ENCODE peak calls at places on chromosomes 4 and X, in six cellular contexts. One of them, this sample, is unnamed.

GRCh38 chrX:154596290-154596929 is 11.5 kb downstream of the CTAG1A start:
- DNase-seq in HepG2: no peak
- DNase-seq in HCT116: no peak
- DNase-seq in SK-N-SH: no peak
- DNase-seq in K562: no peak
- DNase-seq in H1: peak; percentile 53
- DNase-seq in this sample: no peak

GRCh38 chrX:44303119-44303518 is 40.4 kb downstream of the EFHC2 start:
- DNase-seq in HepG2: no peak
- DNase-seq in HCT116: no peak
- DNase-seq in SK-N-SH: no peak
- DNase-seq in K562: no peak
- DNase-seq in H1: no peak
- DNase-seq in this sample: no peak

GRCh38 chrX:27715610-27716009 is 92.2 kb upstream of the MAGEB10 start:
- DNase-seq in HepG2: no peak
- DNase-seq in HCT116: no peak
- DNase-seq in SK-N-SH: no peak
- DNase-seq in K562: no peak
- DNase-seq in H1: no peak
- DNase-seq in this sample: no peak

GRCh38 chr4:120400441-120400840 is 333.8 kb upstream of the MAD2L1 start:
- DNase-seq in HepG2: no peak
- DNase-seq in HCT116: no peak
- DNase-seq in SK-N-SH: no peak
- DNase-seq in K562: no peak
- DNase-seq in H1: no peak
- DNase-seq in this sample: no peak

GRCh38 chrX:112513154-112513553 is 166.6 kb downstream of the LHFPL1 start:
- DNase-seq in HepG2: no peak
- DNase-seq in HCT116: no peak
- DNase-seq in SK-N-SH: no peak
- DNase-seq in K562: no peak
- DNase-seq in H1: no peak
- DNase-seq in this sample: no peak

GRCh38 chrX:2685886-2686285 is 5.2 kb upstream of the CD99 start:
- DNase-seq in HepG2: no peak
- DNase-seq in HCT116: no peak
- DNase-seq in SK-N-SH: no peak
- DNase-seq in K562: no peak
- DNase-seq in H1: no peak
- DNase-seq in this sample: no peak

GRCh38 chrX:107171369-107172102 is 34.7 kb downstream of the NUP62CL start:
- DNase-seq in HepG2: no peak
- DNase-seq in HCT116: no peak
- DNase-seq in SK-N-SH: no peak
- DNase-seq in K562: no peak
- DNase-seq in H1: no peak
- DNase-seq in this sample: no peak

GRCh38 chr4:61204353-61204752 is 4.2 kb downstream of the ADGRL3 start:
- DNase-seq in HepG2: peak; percentile 51
- DNase-seq in HCT116: no peak
- DNase-seq in SK-N-SH: no peak
- DNase-seq in K562: no peak
- DNase-seq in H1: no peak
- DNase-seq in this sample: no peak

GRCh38 chrX:3384330-3384729 is 37.9 kb upstream of the MXRA5 start:
- DNase-seq in HepG2: no peak
- DNase-seq in HCT116: no peak
- DNase-seq in SK-N-SH: no peak
- DNase-seq in K562: no peak
- DNase-seq in H1: no peak
- DNase-seq in this sample: no peak

GRCh38 chr4:128228778-128229457 is 58.7 kb downstream of the PGRMC2 start:
- DNase-seq in HepG2: no peak
- DNase-seq in HCT116: no peak
- DNase-seq in SK-N-SH: peak; percentile 11
- DNase-seq in K562: no peak
- DNase-seq in H1: no peak
- DNase-seq in this sample: no peak

GRCh38 chr4:14465498-14465897 is 536.8 kb upstream of the CPEB2 start:
- DNase-seq in HepG2: no peak
- DNase-seq in HCT116: no peak
- DNase-seq in SK-N-SH: no peak
- DNase-seq in K562: no peak
- DNase-seq in H1: no peak
- DNase-seq in this sample: no peak

GRCh38 chr4:160319221-160319867 is 1216.5 kb downstream of the RAPGEF2 start:
- DNase-seq in HepG2: no peak
- DNase-seq in HCT116: peak; percentile 95
- DNase-seq in SK-N-SH: no peak
- DNase-seq in K562: no peak
- DNase-seq in H1: no peak
- DNase-seq in this sample: no peak

DNA sequence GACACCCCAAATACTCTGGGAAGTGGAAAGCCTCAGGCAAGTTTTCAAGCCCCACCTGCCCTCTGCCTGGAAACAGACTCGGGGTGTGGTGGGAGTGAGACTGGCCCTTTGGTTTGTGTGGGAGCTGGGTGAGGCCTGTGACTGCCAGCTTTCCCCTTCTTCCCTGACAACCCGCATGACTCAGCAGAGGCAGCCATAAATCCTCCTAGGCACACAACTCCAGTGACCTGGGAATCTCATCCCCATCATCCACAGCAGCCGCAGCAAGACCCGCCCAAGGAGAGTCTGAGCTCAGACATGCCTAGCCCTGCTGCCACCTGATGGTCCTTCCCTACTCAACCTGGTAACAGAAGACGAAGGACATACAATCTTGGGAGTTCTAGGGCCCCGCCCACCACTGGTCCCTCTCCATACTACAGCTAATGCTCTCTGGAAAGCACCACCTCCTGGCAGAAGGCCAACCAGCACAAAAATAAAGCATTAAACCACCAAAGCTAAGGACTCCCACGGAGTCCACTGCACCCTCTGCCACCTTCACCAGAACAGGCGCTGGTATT is 30.7 kb downstream of the GATB start:
- DNase-seq in HepG2: no peak
- DNase-seq in HCT116: peak; percentile 10
- DNase-seq in SK-N-SH: no peak
- DNase-seq in K562: no peak
- DNase-seq in H1: no peak
- DNase-seq in this sample: no peak
- TF ChIP-seq MAX in HepG2: no peak
- TF ChIP-seq MAX in HCT116: no peak
- TF ChIP-seq MAX in SK-N-SH: no peak
- TF ChIP-seq MAX in K562: no peak
- TF ChIP-seq MAX in H1: no peak
- TF ChIP-seq MAX in this sample: no peak

DNA sequence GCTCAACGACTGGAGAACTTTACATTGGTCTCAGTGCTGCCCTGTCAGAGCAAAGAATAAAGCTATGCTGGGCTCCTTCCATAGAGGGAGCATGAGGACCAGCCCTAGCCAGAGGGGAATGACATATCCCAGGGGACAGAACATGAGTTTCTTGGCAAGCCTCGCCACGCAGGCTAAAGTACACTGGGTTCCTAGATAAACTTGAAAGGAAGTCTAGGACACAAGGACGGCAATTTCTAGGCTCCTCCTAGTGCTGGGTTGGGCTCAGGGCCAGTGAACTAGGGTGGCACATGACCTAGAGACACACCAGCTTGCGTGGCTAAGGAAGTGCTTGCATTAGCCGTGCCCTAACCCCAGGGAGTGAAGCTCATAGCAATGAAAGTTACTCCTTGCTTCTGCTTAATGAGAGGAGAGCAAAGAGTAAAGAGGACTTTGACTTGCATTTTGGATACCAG is 141.0 kb downstream of the MAB21L2 start:
- DNase-seq in HepG2: no peak
- DNase-seq in HCT116: no peak
- DNase-seq in SK-N-SH: no peak
- DNase-seq in K562: no peak
- DNase-seq in H1: no peak
- DNase-seq in this sample: peak; percentile 45
- TF ChIP-seq POLR2AphosphoS5 in HepG2: no peak
- TF ChIP-seq POLR2AphosphoS5 in HCT116: no peak
- TF ChIP-seq POLR2AphosphoS5 in SK-N-SH: no peak
- TF ChIP-seq POLR2AphosphoS5 in K562: no peak
- TF ChIP-seq POLR2AphosphoS5 in H1: no peak
- TF ChIP-seq POLR2AphosphoS5 in this sample: no peak

DNA sequence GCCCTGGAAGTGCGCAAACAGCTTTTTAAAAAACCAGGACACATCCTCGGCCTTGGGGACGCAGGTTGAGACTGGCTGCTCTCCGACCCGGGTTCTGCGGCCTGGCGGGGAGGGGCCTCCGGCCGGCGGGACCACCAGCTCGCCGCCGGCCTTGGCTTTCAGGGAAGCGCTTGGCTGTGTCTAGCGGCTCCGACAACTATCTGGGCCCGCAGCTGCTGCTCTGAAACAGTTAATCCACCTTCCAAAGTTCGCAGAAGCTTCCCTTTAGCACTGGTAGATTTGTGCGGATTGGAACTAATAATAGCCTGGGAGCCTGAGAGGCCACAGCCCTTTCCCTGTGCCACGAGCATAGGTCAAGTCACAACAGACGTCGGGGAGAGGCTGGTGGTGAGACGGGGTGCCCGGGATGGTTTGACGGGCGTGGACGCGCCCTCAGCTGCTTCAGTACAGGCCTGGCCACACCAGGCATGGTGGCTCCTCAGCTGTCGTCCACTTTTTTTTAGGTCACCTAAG is 1.2 kb upstream of the SEL1L3 start:
- DNase-seq in HepG2: no peak
- DNase-seq in HCT116: no peak
- DNase-seq in SK-N-SH: no peak
- DNase-seq in K562: no peak
- DNase-seq in H1: peak; percentile 67
- DNase-seq in this sample: no peak
- H3K9ac ChIP-seq in HepG2: no peak overlapping the region
- H3K9ac ChIP-seq in HCT116: no peak overlapping the region
- H3K9ac ChIP-seq in SK-N-SH: no peak overlapping the region
- H3K9ac ChIP-seq in K562: peak overlapping the region; percentile 20
- H3K9ac ChIP-seq in H1: peak overlapping the region; percentile 31
- H3K9ac ChIP-seq in this sample: no peak overlapping the region

GRCh38 chr4:138275946-138276621 is 33.9 kb upstream of the SLC7A11 start:
- DNase-seq in HepG2: no peak
- DNase-seq in HCT116: no peak
- DNase-seq in SK-N-SH: no peak
- DNase-seq in K562: no peak
- DNase-seq in H1: no peak
- DNase-seq in this sample: peak; percentile 83
- TF ChIP-seq MAX in HepG2: no peak
- TF ChIP-seq MAX in HCT116: no peak
- TF ChIP-seq MAX in SK-N-SH: no peak
- TF ChIP-seq MAX in K562: no peak
- TF ChIP-seq MAX in H1: no peak
- TF ChIP-seq MAX in this sample: no peak

GRCh38 chr4:3204021-3204431 is 44.9 kb upstream of the MSANTD1 start:
- DNase-seq in HepG2: peak; percentile 33
- DNase-seq in HCT116: no peak
- DNase-seq in SK-N-SH: no peak
- DNase-seq in K562: no peak
- DNase-seq in H1: no peak
- DNase-seq in this sample: no peak
- TF ChIP-seq POLR2AphosphoS5 in HepG2: no peak
- TF ChIP-seq POLR2AphosphoS5 in HCT116: no peak
- TF ChIP-seq POLR2AphosphoS5 in SK-N-SH: no peak
- TF ChIP-seq POLR2AphosphoS5 in K562: no peak
- TF ChIP-seq POLR2AphosphoS5 in H1: no peak
- TF ChIP-seq POLR2AphosphoS5 in this sample: no peak

GRCh38 chr4:81427605-81427922 is 44.1 kb downstream of the RASGEF1B start:
- DNase-seq in HepG2: no peak
- DNase-seq in HCT116: no peak
- DNase-seq in SK-N-SH: no peak
- DNase-seq in K562: no peak
- DNase-seq in H1: no peak
- DNase-seq in this sample: no peak
- H3K9ac ChIP-seq in HepG2: no peak overlapping the region
- H3K9ac ChIP-seq in HCT116: no peak overlapping the region
- H3K9ac ChIP-seq in SK-N-SH: no peak overlapping the region
- H3K9ac ChIP-seq in K562: no peak overlapping the region
- H3K9ac ChIP-seq in H1: no peak overlapping the region
- H3K9ac ChIP-seq in this sample: no peak overlapping the region

DNA sequence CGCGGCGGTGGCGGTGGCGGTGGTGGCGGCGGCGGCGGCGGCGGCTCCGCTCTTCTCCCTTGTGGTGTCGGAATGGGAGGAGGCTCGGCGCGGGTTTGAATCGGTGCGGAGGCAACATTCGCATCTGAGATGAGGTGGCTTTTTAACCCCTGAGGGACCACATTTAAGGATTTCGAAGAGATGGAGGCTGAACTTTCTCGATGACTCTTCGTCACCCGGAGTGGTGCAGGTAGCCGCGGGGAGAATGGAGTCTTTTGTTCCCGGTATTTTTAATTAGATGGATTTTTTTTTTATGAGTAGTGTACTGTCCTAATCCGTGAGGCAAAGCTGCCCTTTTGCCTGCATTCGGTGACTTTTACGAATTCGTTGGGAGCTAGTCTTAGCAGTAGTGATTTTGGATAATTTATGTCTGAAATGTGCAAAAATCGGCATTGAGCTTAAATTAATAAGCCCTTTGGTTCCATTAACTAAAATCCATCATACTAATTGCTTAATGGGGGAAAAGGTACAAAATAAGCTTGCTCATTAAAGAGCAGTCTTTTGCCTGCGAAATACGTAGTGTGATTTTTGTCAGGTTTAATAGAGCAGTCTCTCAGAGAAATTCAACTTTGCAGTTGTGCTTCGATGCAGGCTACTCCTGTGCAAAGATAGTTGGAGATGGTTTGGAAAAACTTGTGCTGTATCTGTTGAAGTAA is 206.1 kb downstream of the TENM3 start:
- DNase-seq in HepG2: no peak
- DNase-seq in HCT116: no peak
- DNase-seq in SK-N-SH: no peak
- DNase-seq in K562: no peak
- DNase-seq in H1: peak; percentile 67
- DNase-seq in this sample: peak; percentile 34
- TF ChIP-seq MAX in HepG2: no peak
- TF ChIP-seq MAX in HCT116: no peak
- TF ChIP-seq MAX in SK-N-SH: no peak
- TF ChIP-seq MAX in K562: no peak
- TF ChIP-seq MAX in H1: no peak
- TF ChIP-seq MAX in this sample: no peak

GRCh38 chr4:147837435-147837834 is 105.5 kb downstream of the ARHGAP10 start:
- DNase-seq in HepG2: peak; percentile 6
- DNase-seq in HCT116: no peak
- DNase-seq in SK-N-SH: no peak
- DNase-seq in K562: no peak
- DNase-seq in H1: no peak
- DNase-seq in this sample: no peak

GRCh38 chr4:147839651-147840050 is 107.8 kb downstream of the ARHGAP10 start:
- DNase-seq in HepG2: no peak
- DNase-seq in HCT116: no peak
- DNase-seq in SK-N-SH: no peak
- DNase-seq in K562: no peak
- DNase-seq in H1: no peak
- DNase-seq in this sample: no peak

GRCh38 chr4:147840846-147841732 is 109.2 kb downstream of the ARHGAP10 start:
- DNase-seq in HepG2: no peak
- DNase-seq in HCT116: no peak
- DNase-seq in SK-N-SH: no peak
- DNase-seq in K562: no peak
- DNase-seq in H1: no peak
- DNase-seq in this sample: peak; percentile 27

GRCh38 chr4:147837854-147838253 is 106.0 kb downstream of the ARHGAP10 start:
- DNase-seq in HepG2: no peak
- DNase-seq in HCT116: no peak
- DNase-seq in SK-N-SH: no peak
- DNase-seq in K562: no peak
- DNase-seq in H1: no peak
- DNase-seq in this sample: no peak

GRCh38 chr4:147839200-147839599 is 107.3 kb downstream of the ARHGAP10 start:
- DNase-seq in HepG2: no peak
- DNase-seq in HCT116: no peak
- DNase-seq in SK-N-SH: no peak
- DNase-seq in K562: no peak
- DNase-seq in H1: no peak
- DNase-seq in this sample: no peak
- TF ChIP-seq POLR2AphosphoS5 in HepG2: no peak
- TF ChIP-seq POLR2AphosphoS5 in HCT116: no peak
- TF ChIP-seq POLR2AphosphoS5 in SK-N-SH: no peak
- TF ChIP-seq POLR2AphosphoS5 in K562: no peak
- TF ChIP-seq POLR2AphosphoS5 in H1: no peak
- TF ChIP-seq POLR2AphosphoS5 in this sample: no peak

This sample was measured in endothelial cell of umbilical vein.